ENCODE peak calls at places on chromosomes 7 and 10, in nine cellular contexts. One of them, this sample, is unnamed.

GRCh38 chr10:71604324-71605018 is 115.1 kb downstream of the C10orf105 start:
- DNase-seq in ELR: peak; percentile 16
- DNase-seq in posterior vena cava: no peak
- DNase-seq in NCI-H2171: no peak
- DNase-seq in GM04504: no peak
- DNase-seq in IMR-90: no peak
- DNase-seq in mucosa of descending colon: peak; percentile 72
- DNase-seq in T-helper 2 cell: no peak
- DNase-seq in substantia nigra: no peak
- DNase-seq in this sample: no peak

GRCh38 chr7:47100815-47101435 is 481.0 kb downstream of the TNS3 start:
- DNase-seq in ELR: peak; percentile 81
- DNase-seq in posterior vena cava: no peak
- DNase-seq in NCI-H2171: no peak
- DNase-seq in GM04504: no peak
- DNase-seq in IMR-90: peak; percentile 43
- DNase-seq in mucosa of descending colon: peak; percentile 83
- DNase-seq in T-helper 2 cell: no peak
- DNase-seq in substantia nigra: no peak
- DNase-seq in this sample: no peak

GRCh38 chr7:145784809-145785780 is 331.5 kb upstream of the CNTNAP2 start:
- DNase-seq in ELR: no peak
- DNase-seq in posterior vena cava: no peak
- DNase-seq in NCI-H2171: no peak
- DNase-seq in GM04504: no peak
- DNase-seq in IMR-90: no peak
- DNase-seq in mucosa of descending colon: no peak
- DNase-seq in T-helper 2 cell: no peak
- DNase-seq in substantia nigra: no peak
- DNase-seq in this sample: no peak

GRCh38 chr10:52918714-52919316 is 146.2 kb upstream of the MBL2 start:
- DNase-seq in ELR: no peak
- DNase-seq in posterior vena cava: no peak
- DNase-seq in NCI-H2171: no peak
- DNase-seq in GM04504: no peak
- DNase-seq in IMR-90: no peak
- DNase-seq in mucosa of descending colon: no peak
- DNase-seq in T-helper 2 cell: no peak
- DNase-seq in substantia nigra: no peak
- DNase-seq in this sample: no peak

GRCh38 chr10:124708922-124709520 is 35.2 kb downstream of the FAM53B start:
- DNase-seq in ELR: no peak
- DNase-seq in posterior vena cava: no peak
- DNase-seq in NCI-H2171: no peak
- DNase-seq in GM04504: no peak
- DNase-seq in IMR-90: no peak
- DNase-seq in mucosa of descending colon: no peak
- DNase-seq in T-helper 2 cell: no peak
- DNase-seq in substantia nigra: no peak
- DNase-seq in this sample: no peak

GRCh38 chr7:25727446-25727845 is 424.6 kb upstream of the NFE2L3 start:
- DNase-seq in ELR: no peak
- DNase-seq in posterior vena cava: no peak
- DNase-seq in NCI-H2171: no peak
- DNase-seq in GM04504: no peak
- DNase-seq in IMR-90: no peak
- DNase-seq in mucosa of descending colon: no peak
- DNase-seq in T-helper 2 cell: no peak
- DNase-seq in substantia nigra: no peak
- DNase-seq in this sample: no peak

GRCh38 chr7:132390705-132391104 is 185.6 kb downstream of the PLXNA4 start:
- DNase-seq in ELR: peak; percentile 37
- DNase-seq in posterior vena cava: peak; percentile 58
- DNase-seq in NCI-H2171: no peak
- DNase-seq in GM04504: no peak
- DNase-seq in IMR-90: peak; percentile 12
- DNase-seq in mucosa of descending colon: no peak
- DNase-seq in T-helper 2 cell: no peak
- DNase-seq in substantia nigra: no peak
- DNase-seq in this sample: no peak

GRCh38 chr10:114024876-114025609 is 18.6 kb upstream of the ADRB1 start:
- DNase-seq in ELR: peak; percentile 44
- DNase-seq in posterior vena cava: no peak
- DNase-seq in NCI-H2171: no peak
- DNase-seq in GM04504: no peak
- DNase-seq in IMR-90: peak; percentile 20
- DNase-seq in mucosa of descending colon: no peak
- DNase-seq in T-helper 2 cell: no peak
- DNase-seq in substantia nigra: no peak
- DNase-seq in this sample: no peak

GRCh38 chr10:13349776-13350274 is 1.7 kb upstream of the SEPHS1 start:
- DNase-seq in ELR: peak; percentile 54
- DNase-seq in posterior vena cava: peak; percentile 87
- DNase-seq in NCI-H2171: no peak
- DNase-seq in GM04504: no peak
- DNase-seq in IMR-90: peak; percentile 54
- DNase-seq in mucosa of descending colon: peak; percentile 73
- DNase-seq in T-helper 2 cell: no peak
- DNase-seq in substantia nigra: no peak
- DNase-seq in this sample: no peak

GRCh38 chr10:105807930-105808587 is 1167.0 kb downstream of the SORCS3 start:
- DNase-seq in ELR: no peak
- DNase-seq in posterior vena cava: no peak
- DNase-seq in NCI-H2171: no peak
- DNase-seq in GM04504: no peak
- DNase-seq in IMR-90: no peak
- DNase-seq in mucosa of descending colon: no peak
- DNase-seq in T-helper 2 cell: no peak
- DNase-seq in substantia nigra: no peak
- DNase-seq in this sample: no peak

GRCh38 chr7:104275900-104276299 is 52.5 kb upstream of the LHFPL3 start:
- DNase-seq in ELR: peak; percentile 48
- DNase-seq in posterior vena cava: no peak
- DNase-seq in NCI-H2171: no peak
- DNase-seq in GM04504: no peak
- DNase-seq in IMR-90: peak; percentile 8
- DNase-seq in mucosa of descending colon: no peak
- DNase-seq in T-helper 2 cell: no peak
- DNase-seq in substantia nigra: no peak
- DNase-seq in this sample: no peak

GRCh38 chr7:105127179-105127578 is 113.2 kb downstream of the KMT2E start:
- DNase-seq in ELR: no peak
- DNase-seq in posterior vena cava: no peak
- DNase-seq in NCI-H2171: no peak
- DNase-seq in GM04504: no peak
- DNase-seq in IMR-90: peak; percentile 27
- DNase-seq in mucosa of descending colon: no peak
- DNase-seq in T-helper 2 cell: no peak
- DNase-seq in substantia nigra: no peak
- DNase-seq in this sample: no peak

GRCh38 chr10:119079572-119080520 is 771 bp downstream of the EIF3A start:
- DNase-seq in ELR: peak; percentile 82
- DNase-seq in posterior vena cava: peak; percentile 94
- DNase-seq in NCI-H2171: peak; percentile 54
- DNase-seq in GM04504: peak; percentile 53
- DNase-seq in IMR-90: peak; percentile 75
- DNase-seq in mucosa of descending colon: peak; percentile 80
- DNase-seq in T-helper 2 cell: peak; percentile 51
- DNase-seq in substantia nigra: peak; percentile 48
- DNase-seq in this sample: peak; percentile 38

GRCh38 chr10:97024181-97025073 is 161.3 kb downstream of the SLIT1 start:
- DNase-seq in ELR: peak; percentile 78
- DNase-seq in posterior vena cava: peak; percentile 66
- DNase-seq in NCI-H2171: no peak
- DNase-seq in GM04504: peak; percentile 3
- DNase-seq in IMR-90: peak; percentile 93
- DNase-seq in mucosa of descending colon: no peak
- DNase-seq in T-helper 2 cell: no peak
- DNase-seq in substantia nigra: no peak
- DNase-seq in this sample: no peak

GRCh38 chr7:21945374-21946227 is at the start of gene CDCA7L:
- DNase-seq in ELR: peak; percentile 89
- DNase-seq in posterior vena cava: peak; percentile 89
- DNase-seq in NCI-H2171: peak; percentile 80
- DNase-seq in GM04504: peak; percentile 43
- DNase-seq in IMR-90: peak; percentile 63
- DNase-seq in mucosa of descending colon: peak; percentile 81
- DNase-seq in T-helper 2 cell: peak; percentile 31
- DNase-seq in substantia nigra: peak; percentile 69
- DNase-seq in this sample: peak; percentile 17

GRCh38 chr7:100489824-100490223 is 6.1 kb downstream of the NYAP1 start:
- DNase-seq in ELR: peak; percentile 80
- DNase-seq in posterior vena cava: no peak
- DNase-seq in NCI-H2171: peak; percentile 99
- DNase-seq in GM04504: peak; percentile 71
- DNase-seq in IMR-90: peak; percentile 96
- DNase-seq in mucosa of descending colon: peak; percentile 55
- DNase-seq in T-helper 2 cell: no peak
- DNase-seq in substantia nigra: peak; percentile 35
- DNase-seq in this sample: no peak

GRCh38 chr10:29243750-29244149 is 45.1 kb upstream of the LYZL1 start:
- DNase-seq in ELR: peak; percentile 28
- DNase-seq in posterior vena cava: no peak
- DNase-seq in NCI-H2171: no peak
- DNase-seq in GM04504: no peak
- DNase-seq in IMR-90: no peak
- DNase-seq in mucosa of descending colon: peak; percentile 5
- DNase-seq in T-helper 2 cell: no peak
- DNase-seq in substantia nigra: no peak
- DNase-seq in this sample: no peak

GRCh38 chr10:122154733-122155366 is 116.2 kb upstream of the BTBD16 start:
- DNase-seq in ELR: no peak
- DNase-seq in posterior vena cava: no peak
- DNase-seq in NCI-H2171: no peak
- DNase-seq in GM04504: no peak
- DNase-seq in IMR-90: peak; percentile 83
- DNase-seq in mucosa of descending colon: no peak
- DNase-seq in T-helper 2 cell: no peak
- DNase-seq in substantia nigra: no peak
- DNase-seq in this sample: no peak

GRCh38 chr7:125363873-125364272 is 434.2 kb upstream of the POT1 start:
- DNase-seq in ELR: no peak
- DNase-seq in posterior vena cava: no peak
- DNase-seq in NCI-H2171: no peak
- DNase-seq in GM04504: no peak
- DNase-seq in IMR-90: no peak
- DNase-seq in mucosa of descending colon: no peak
- DNase-seq in T-helper 2 cell: no peak
- DNase-seq in substantia nigra: no peak
- DNase-seq in this sample: no peak

GRCh38 chr7:127996253-127997071 is 34.8 kb downstream of the LRRC4 start:
- DNase-seq in ELR: no peak
- DNase-seq in posterior vena cava: no peak
- DNase-seq in NCI-H2171: no peak
- DNase-seq in GM04504: no peak
- DNase-seq in IMR-90: no peak
- DNase-seq in mucosa of descending colon: no peak
- DNase-seq in T-helper 2 cell: no peak
- DNase-seq in substantia nigra: no peak
- DNase-seq in this sample: no peak

GRCh38 chr10:117223413-117224035 is 17.4 kb upstream of the SLC18A2 start:
- DNase-seq in ELR: no peak
- DNase-seq in posterior vena cava: peak; percentile 53
- DNase-seq in NCI-H2171: no peak
- DNase-seq in GM04504: no peak
- DNase-seq in IMR-90: no peak
- DNase-seq in mucosa of descending colon: no peak
- DNase-seq in T-helper 2 cell: no peak
- DNase-seq in substantia nigra: no peak
- DNase-seq in this sample: no peak

GRCh38 chr7:14446829-14447228 is 455.7 kb downstream of the DGKB start:
- DNase-seq in ELR: no peak
- DNase-seq in posterior vena cava: no peak
- DNase-seq in NCI-H2171: no peak
- DNase-seq in GM04504: no peak
- DNase-seq in IMR-90: no peak
- DNase-seq in mucosa of descending colon: no peak
- DNase-seq in T-helper 2 cell: no peak
- DNase-seq in substantia nigra: no peak
- DNase-seq in this sample: no peak

GRCh38 chr10:68156373-68157185 is 47.3 kb downstream of the MYPN start:
- DNase-seq in ELR: peak; percentile 82
- DNase-seq in posterior vena cava: no peak
- DNase-seq in NCI-H2171: no peak
- DNase-seq in GM04504: peak; percentile 54
- DNase-seq in IMR-90: peak; percentile 76
- DNase-seq in mucosa of descending colon: peak; percentile 90
- DNase-seq in T-helper 2 cell: peak; percentile 38
- DNase-seq in substantia nigra: no peak
- DNase-seq in this sample: peak; percentile 50

GRCh38 chr7:1893025-1893424 is 222.9 kb downstream of the ELFN1 start:
- DNase-seq in ELR: no peak
- DNase-seq in posterior vena cava: no peak
- DNase-seq in NCI-H2171: no peak
- DNase-seq in GM04504: no peak
- DNase-seq in IMR-90: no peak
- DNase-seq in mucosa of descending colon: no peak
- DNase-seq in T-helper 2 cell: no peak
- DNase-seq in substantia nigra: no peak
- DNase-seq in this sample: no peak

This sample was measured in effector CD4-positive, alpha-beta T cell.